ENCODE peak calls at places on chromosomes 11 and 22, in nine cellular contexts. C, D, N, H, A, X, G, K and J are unnamed samples.

GRCh38 chr11:61021661-61022212 is 50.3 kb downstream of the CD6 start:
- DNase-seq in C (no peak), D (no peak), N (no peak), H (peak), A (no peak), X (peak), G (no peak), K (peak), J (peak)

GRCh38 chr11:115545811-115546210 is 41.6 kb upstream of the CADM1 start:
- DNase-seq in C (no peak), D (no peak), N (no peak), H (no peak), A (no peak), X (no peak), G (no peak), K (no peak), J (no peak)

GRCh38 chr11:108206171-108206570 is 16.3 kb downstream of the NPAT start:
- DNase-seq in C (no peak), D (peak), N (no peak), H (no peak), A (no peak), X (no peak), G (no peak), K (no peak), J (no peak)

GRCh38 chr22:21951931-21952465 is 650 bp downstream of the PPM1F start:
- DNase-seq in C (no peak), D (peak), N (no peak), H (peak), A (peak), X (peak), G (peak), K (peak), J (peak)

GRCh38 chr11:57167125-57167839 is 14.5 kb upstream of the LRRC55 start:
- DNase-seq in C (no peak), D (no peak), N (no peak), H (no peak), A (no peak), X (no peak), G (no peak), K (no peak), J (no peak)

GRCh38 chr11:65316979-65317786 is 2.5 kb downstream of the CDC42EP2 start:
- DNase-seq in C (peak), D (peak), N (no peak), H (peak), A (peak), X (no peak), G (peak), K (peak), J (no peak)

GRCh38 chr22:30421695-30422480 is 3.7 kb upstream of the MTFP1 start:
- DNase-seq in C (no peak), D (no peak), N (no peak), H (no peak), A (no peak), X (no peak), G (no peak), K (no peak), J (no peak)

GRCh38 chr11:59283825-59284772 is 71.4 kb upstream of the MPEG1 start:
- DNase-seq in C (peak), D (peak), N (no peak), H (peak), A (peak), X (peak), G (peak), K (peak), J (no peak)

GRCh38 chr11:72764503-72764902 is 12.3 kb upstream of the ARAP1 start:
- DNase-seq in C (no peak), D (no peak), N (no peak), H (peak), A (no peak), X (no peak), G (no peak), K (peak), J (no peak)

GRCh38 chr11:70129051-70129592 is 51.0 kb downstream of the ANO1 start:
- DNase-seq in C (no peak), D (no peak), N (no peak), H (no peak), A (no peak), X (no peak), G (no peak), K (no peak), J (no peak)

GRCh38 chr22:35367331-35367886 is 13.5 kb upstream of the HMOX1 start:
- DNase-seq in C (no peak), D (no peak), N (no peak), H (no peak), A (no peak), X (no peak), G (no peak), K (no peak), J (peak)

GRCh38 chr11:114348200-114349191 is 51.8 kb downstream of the C11orf71 start:
- DNase-seq in C (peak), D (peak), N (no peak), H (peak), A (peak), X (no peak), G (peak), K (peak), J (no peak)

GRCh38 chr11:117884994-117885393 is 8.5 kb upstream of the FXYD6 start:
- DNase-seq in C (no peak), D (peak), N (peak), H (no peak), A (peak), X (peak), G (peak), K (no peak), J (no peak)

GRCh38 chr11:62708423-62709261 is 1.2 kb downstream of the GNG3 start:
- DNase-seq in C (no peak), D (no peak), N (no peak), H (peak), A (peak), X (peak), G (peak), K (peak), J (no peak)

GRCh38 chr11:26331911-26332571 is at the start of gene ANO3:
- DNase-seq in C (peak), D (peak), N (peak), H (peak), A (peak), X (no peak), G (peak), K (peak), J (no peak)

GRCh38 chr11:2531987-2532703 is 87.3 kb downstream of the KCNQ1 start:
- DNase-seq in C (no peak), D (no peak), N (no peak), H (no peak), A (peak), X (no peak), G (no peak), K (no peak), J (no peak)

GRCh38 chr22:42635531-42635930 is 4.9 kb downstream of the ATP5MGL start:
- DNase-seq in C (no peak), D (peak), N (peak), H (no peak), A (peak), X (no peak), G (peak), K (no peak), J (no peak)

GRCh38 chr11:9691865-9692264 is 28.0 kb downstream of the SWAP70 start:
- DNase-seq in C (no peak), D (peak), N (no peak), H (no peak), A (no peak), X (no peak), G (peak), K (no peak), J (no peak)

GRCh38 chr11:434496-434895 is 7.3 kb downstream of the ANO9 start:
- DNase-seq in C (no peak), D (no peak), N (no peak), H (no peak), A (no peak), X (no peak), G (no peak), K (no peak), J (no peak)

GRCh38 chr22:50079689-50080465 is 5.3 kb downstream of the MLC1 start:
- DNase-seq in C (no peak), D (no peak), N (no peak), H (no peak), A (no peak), X (no peak), G (no peak), K (no peak), J (no peak)

GRCh38 chr22:33792837-33793236 is 127.4 kb downstream of the LARGE1 start:
- DNase-seq in C (no peak), D (no peak), N (no peak), H (no peak), A (no peak), X (no peak), G (no peak), K (no peak), J (no peak)

GRCh38 chr11:57512646-57513445 is 2.7 kb downstream of the SLC43A1 start:
- DNase-seq in C (no peak), D (no peak), N (no peak), H (no peak), A (no peak), X (no peak), G (no peak), K (no peak), J (no peak)

GRCh38 chr11:69301491-69302401 is 7.8 kb downstream of the MYEOV start:
- DNase-seq in C (peak), D (peak), N (no peak), H (no peak), A (peak), X (peak), G (peak), K (no peak), J (no peak)

GRCh38 chr11:70240337-70240736 is 30.2 kb upstream of the PPFIA1 start:
- DNase-seq in C (no peak), D (no peak), N (no peak), H (no peak), A (no peak), X (no peak), G (no peak), K (no peak), J (no peak)

GRCh38 chr11:9756461-9756860 is 92.6 kb downstream of the SWAP70 start:
- DNase-seq in C (no peak), D (no peak), N (no peak), H (no peak), A (no peak), X (no peak), G (no peak), K (no peak), J (peak)

GRCh38 chr11:58628446-58628845 is 6.0 kb downstream of the CNTF start:
- DNase-seq in C (no peak), D (peak), N (no peak), H (peak), A (peak), X (no peak), G (no peak), K (no peak), J (no peak)

GRCh38 chr11:46920709-46921108 is 2.4 kb upstream of the LRP4 start:
- DNase-seq in C (peak), D (peak), N (peak), H (no peak), A (peak), X (no peak), G (peak), K (no peak), J (no peak)

GRCh38 chr11:130592056-130592455 is 143.6 kb downstream of the ADAMTS15 start:
- DNase-seq in C (no peak), D (peak), N (no peak), H (no peak), A (no peak), X (no peak), G (peak), K (no peak), J (no peak)

GRCh38 chr11:43943931-43944751 is 1.7 kb downstream of the C11orf96 start:
- DNase-seq in C (no peak), D (no peak), N (no peak), H (no peak), A (peak), X (no peak), G (peak), K (peak), J (no peak)

GRCh38 chr11:65102142-65103095 is 6.4 kb downstream of the VPS51 start:
- DNase-seq in C (no peak), D (no peak), N (no peak), H (peak), A (no peak), X (no peak), G (no peak), K (no peak), J (no peak)

GRCh38 chr22:48719978-48720661 is 1107.6 kb downstream of the BRD1 start:
- DNase-seq in C (no peak), D (no peak), N (no peak), H (no peak), A (no peak), X (no peak), G (no peak), K (peak), J (no peak)

GRCh38 chr22:48173061-48173849 is 1410.8 kb downstream of the TBC1D22A start:
- DNase-seq in C (no peak), D (no peak), N (no peak), H (no peak), A (no peak), X (no peak), G (no peak), K (no peak), J (no peak)

GRCh38 chr11:8354622-8355417 is 91.1 kb upstream of the LMO1 start:
- DNase-seq in C (no peak), D (no peak), N (no peak), H (no peak), A (no peak), X (no peak), G (peak), K (no peak), J (no peak)

GRCh38 chr11:117299351-117300300 is 8.5 kb downstream of the BACE1-AS start:
- DNase-seq in C (no peak), D (no peak), N (no peak), H (peak), A (peak), X (no peak), G (no peak), K (no peak), J (no peak)

DNA sequence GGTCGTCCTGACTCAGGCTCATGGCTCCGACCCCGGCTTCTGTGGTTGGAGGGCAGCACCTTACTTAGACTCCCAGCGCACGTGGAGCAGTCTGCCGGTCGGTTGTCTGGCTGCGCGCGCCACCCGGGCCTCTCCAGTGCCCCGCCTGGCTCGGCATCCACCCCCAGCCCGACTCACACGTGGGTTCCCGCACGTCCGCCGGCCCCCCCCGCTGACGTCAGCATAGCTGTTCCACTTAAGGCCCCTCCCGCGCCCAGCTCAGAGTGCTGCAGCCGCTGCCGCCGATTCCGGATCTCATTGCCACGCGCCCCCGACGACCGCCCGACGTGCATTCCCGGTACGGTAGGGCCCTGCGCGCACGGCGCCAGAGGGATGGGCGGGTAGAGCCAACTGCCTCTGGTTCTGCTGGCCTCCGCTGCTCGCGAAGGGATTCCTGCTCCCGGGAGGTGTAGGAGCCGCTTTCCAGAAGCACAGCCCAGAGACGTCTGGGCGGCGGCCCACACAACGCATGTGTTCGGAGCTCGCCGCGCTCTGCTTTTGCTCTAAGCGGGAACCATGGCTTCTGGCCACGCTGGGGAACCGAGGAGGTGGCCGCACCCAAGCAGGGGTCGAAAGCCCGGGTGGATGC is at the start of gene LDHA:
- DNase-seq in C (peak), D (peak), N (peak), H (peak), A (peak), X (peak), G (peak), K (peak), J (peak)
- TF ChIP-seq CTCF in C (no peak), D (no peak), N (no peak), H (no peak), A (no peak), X (no peak), G (no peak), K (no peak), J (no peak)

GRCh38 chr22:37807410-37808293 is at the start of gene GCAT:
- DNase-seq in C (peak), D (peak), N (peak), H (peak), A (peak), X (peak), G (peak), K (peak), J (peak)
- TF ChIP-seq CTCF in C (no peak), D (no peak), N (no peak), H (peak), A (no peak), X (no peak), G (no peak), K (no peak), J (no peak)

DNA sequence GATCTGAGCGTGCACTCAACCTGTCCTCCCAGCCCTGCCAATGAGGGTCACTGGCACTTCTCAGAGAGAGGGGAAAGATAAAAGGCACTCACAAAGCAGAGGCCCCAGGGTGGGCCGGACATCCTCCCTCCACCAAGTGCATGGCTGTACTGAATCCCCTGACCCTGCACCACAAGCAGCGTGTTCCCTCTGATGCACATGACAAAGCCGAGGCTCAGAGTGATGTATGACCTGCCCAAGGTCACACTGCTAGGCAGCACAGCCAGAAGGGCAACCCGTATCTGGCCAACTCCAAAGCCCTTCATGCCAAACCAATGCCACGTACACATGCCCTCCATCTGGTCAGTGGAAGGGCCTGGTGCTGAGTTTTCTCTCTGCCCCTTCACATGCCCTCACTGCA is 22.1 kb downstream of the SPATA19 start:
- DNase-seq in C (no peak), D (no peak), N (no peak), H (no peak), A (no peak), X (no peak), G (no peak), K (no peak), J (no peak)
- TF ChIP-seq CTCF in C (no peak), D (no peak), N (no peak), H (no peak), A (no peak), X (no peak), G (no peak), K (no peak), J (no peak)

GRCh38 chr22:46012182-46012880 is 35.4 kb upstream of the WNT7B start:
- DNase-seq in C (no peak), D (no peak), N (no peak), H (no peak), A (peak), X (no peak), G (no peak), K (no peak), J (no peak)

GRCh38 chr22:46010951-46011626 is 34.1 kb upstream of the WNT7B start:
- DNase-seq in C (no peak), D (no peak), N (no peak), H (peak), A (peak), X (no peak), G (no peak), K (no peak), J (no peak)

GRCh38 chr22:46012881-46013281 is 35.9 kb upstream of the WNT7B start:
- DNase-seq in C (no peak), D (no peak), N (no peak), H (no peak), A (no peak), X (no peak), G (no peak), K (no peak), J (no peak)

GRCh38 chr22:46011627-46012181 is 34.7 kb upstream of the WNT7B start:
- DNase-seq in C (no peak), D (peak), N (no peak), H (no peak), A (no peak), X (no peak), G (peak), K (no peak), J (no peak)

GRCh38 chr22:46013460-46014416 is 36.8 kb upstream of the WNT7B start:
- DNase-seq in C (peak), D (peak), N (peak), H (peak), A (peak), X (peak), G (peak), K (peak), J (peak)
- TF ChIP-seq CTCF in C (peak), D (peak), N (peak), H (peak), A (peak), X (peak), G (peak), K (peak), J (peak)

GRCh38 chr22:38973289-38974169 is 8.6 kb upstream of the APOBEC3B start:
- DNase-seq in C (no peak), D (peak), N (no peak), H (no peak), A (peak), X (peak), G (peak), K (peak), J (peak)
- TF ChIP-seq CTCF in C (peak), D (peak), N (peak), H (peak), A (peak), X (peak), G (peak), K (peak), J (peak)